ENCODE peak calls at places on chromosomes 5 and 9, in nine cellular contexts. C is right atrium auricular region, F is colonic mucosa, P is mucosa of descending colon, W is prostate gland, Q is HCT116, B is endothelial cell of umbilical vein, L is endodermal cell, T is WERI-Rb-1. K is an unnamed sample. For H3K36me3, the result is how much of the 10 kb centered on the place peaks cover.

GRCh38 chr9:112091805-112092204 is 83.3 kb downstream of the SUSD1 start:
- DNase-seq in T (peak), Q (no peak), C (no peak), F (peak), B (peak), W (no peak), P (no peak), L (peak), K (peak)

GRCh38 chr5:122649080-122649479 is 125.8 kb upstream of the SNX2 start:
- DNase-seq in F (no peak), W (no peak), C (no peak), Q (no peak), P (no peak), L (no peak), B (no peak), T (no peak), K (no peak)

GRCh38 chr5:96324708-96325107 is 108.3 kb downstream of the PCSK1 start:
- DNase-seq in L (no peak), Q (peak), W (no peak), F (no peak), C (no peak), P (no peak), B (peak), T (no peak), K (no peak)

GRCh38 chr5:179588166-179588565 is 35.3 kb downstream of the HNRNPH1 start:
- DNase-seq in Q (no peak), L (no peak), W (no peak), P (no peak), B (no peak), C (no peak), T (no peak), F (no peak), K (no peak)

GRCh38 chr9:104144336-104144735 is 50.2 kb downstream of the SMC2 start:
- DNase-seq in L (no peak), Q (no peak), W (no peak), T (no peak), B (no peak), F (no peak), C (no peak), P (no peak), K (no peak)

GRCh38 chr5:190366-191035 is 794 bp upstream of the LRRC14B start:
- DNase-seq in C (no peak), B (no peak), L (no peak), T (no peak), Q (no peak), P (no peak), W (no peak), F (no peak), K (no peak)

GRCh38 chr9:63859475-63860215 is 1425.4 kb downstream of the FOXD4L5 start:
- DNase-seq in T (peak), P (no peak), F (peak), W (peak), C (no peak), B (no peak), Q (peak), L (no peak), K (peak)

GRCh38 chr9:1303911-1304310 is 253.8 kb downstream of the DMRT2 start:
- DNase-seq in B (no peak), P (no peak), Q (no peak), T (no peak), F (no peak), W (no peak), L (no peak), C (no peak), K (no peak)

GRCh38 chr5:179747815-179748214 is 15.2 kb downstream of the MAML1 start:
- DNase-seq in L (no peak), P (no peak), W (no peak), B (no peak), Q (no peak), C (no peak), F (no peak), T (no peak), K (no peak)

GRCh38 chr9:107592439-107592838 is 102.9 kb upstream of the KLF4 start:
- DNase-seq in B (no peak), F (no peak), P (no peak), Q (no peak), T (no peak), C (no peak), L (no peak), W (no peak), K (no peak)

GRCh38 chr9:84366683-84367082 is 26.1 kb upstream of the SLC28A3 start:
- DNase-seq in L (no peak), F (no peak), T (no peak), C (no peak), B (no peak), W (no peak), Q (no peak), P (no peak), K (no peak)

GRCh38 chr5:96726802-96727201 is 64.6 kb downstream of the CAST start:
- DNase-seq in B (no peak), F (no peak), P (no peak), C (no peak), T (no peak), L (no peak), W (no peak), Q (no peak), K (no peak)

GRCh38 chr5:132225165-132226032 is 2.3 kb downstream of the P4HA2 start:
- DNase-seq in C (peak), Q (no peak), F (peak), T (peak), P (peak), L (peak), B (no peak), W (peak), K (peak)

GRCh38 chr5:1317921-1318565 is 23.2 kb upstream of the TERT start:
- DNase-seq in T (peak), W (no peak), B (no peak), F (no peak), P (peak), C (no peak), Q (no peak), L (peak), K (peak)

GRCh38 chr5:149632311-149633251 is 51.3 kb downstream of the ARHGEF37 start:
- DNase-seq in Q (no peak), P (peak), B (peak), T (no peak), W (no peak), L (peak), F (peak), C (no peak), K (peak)

GRCh38 chr5:132961887-132962286 is 1.5 kb downstream of the AFF4 start:
- DNase-seq in Q (no peak), W (no peak), T (no peak), P (no peak), C (no peak), B (peak), L (peak), F (peak), K (peak)

GRCh38 chr9:112299514-112299913 is 33.9 kb downstream of the PTBP3 start:
- DNase-seq in L (no peak), P (no peak), W (no peak), T (no peak), F (no peak), B (peak), Q (no peak), C (no peak), K (no peak)

GRCh38 chr5:150616024-150616470 is 24.4 kb upstream of the SYNPO start:
- DNase-seq in C (no peak), T (peak), P (peak), L (no peak), B (peak), Q (no peak), W (no peak), F (peak), K (peak)

GRCh38 chr5:33761139-33761538 is 130.7 kb downstream of the ADAMTS12 start:
- DNase-seq in T (no peak), Q (no peak), P (no peak), L (peak), F (no peak), W (no peak), B (no peak), C (no peak), K (no peak)

GRCh38 chr5:11719888-11720481 is 184.3 kb downstream of the CTNND2 start:
- DNase-seq in L (peak), F (peak), Q (no peak), C (no peak), W (peak), P (no peak), B (no peak), T (peak), K (peak)

GRCh38 chr9:130448035-130448624 is 3.4 kb downstream of the ASS1 start:
- DNase-seq in W (no peak), C (no peak), T (peak), P (no peak), B (no peak), L (no peak), F (no peak), Q (no peak), K (no peak)

GRCh38 chr5:62395210-62395950 is 8.3 kb downstream of the DIMT1 start:
- DNase-seq in B (no peak), F (no peak), C (no peak), L (no peak), W (no peak), T (no peak), P (no peak), Q (no peak), K (no peak)

GRCh38 chr5:54383225-54383624 is 72.3 kb upstream of the HSPB3 start:
- DNase-seq in T (no peak), P (no peak), L (no peak), F (no peak), Q (no peak), B (no peak), C (no peak), W (no peak), K (no peak)

GRCh38 chr5:66004216-66004615 is 77.8 kb downstream of the ERBIN start:
- DNase-seq in P (no peak), T (no peak), W (no peak), L (no peak), Q (no peak), B (no peak), F (no peak), C (no peak), K (no peak)

GRCh38 chr5:176680226-176680563 is 32.9 kb downstream of the TSPAN17 start:
- DNase-seq in B (no peak), L (peak), T (no peak), W (no peak), C (no peak), Q (no peak), P (no peak), F (no peak), K (no peak)

GRCh38 chr5:83726912-83727311 is 6.3 kb upstream of the HAPLN1 start:
- DNase-seq in W (no peak), F (no peak), P (no peak), C (no peak), L (no peak), B (no peak), T (no peak), Q (no peak), K (no peak)

GRCh38 chr5:10331341-10331796 is 22.1 kb upstream of the MARCHF6 start:
- DNase-seq in L (peak), B (no peak), P (no peak), C (peak), F (peak), W (peak), T (no peak), Q (no peak), K (peak)

GRCh38 chr5:39943811-39944210 is 519.0 kb upstream of the DAB2 start:
- DNase-seq in L (no peak), P (no peak), T (no peak), F (no peak), C (no peak), W (no peak), Q (no peak), B (no peak), K (no peak)

GRCh38 chr5:127296321-127296720 is 5.7 kb downstream of the MEGF10 start:
- DNase-seq in P (no peak), L (no peak), B (peak), F (no peak), T (no peak), Q (no peak), W (no peak), C (no peak), K (no peak)

GRCh38 chr9:130698514-130698913 is 4.9 kb downstream of the EXOSC2 start:
- DNase-seq in W (no peak), C (no peak), L (no peak), B (no peak), P (no peak), T (no peak), F (no peak), Q (no peak), K (no peak)

GRCh38 chr9:135308809-135309762 is 170.5 kb upstream of the PPP1R26 start:
- DNase-seq in C (no peak), F (no peak), B (no peak), L (peak), T (no peak), P (no peak), W (no peak), Q (no peak), K (no peak)

GRCh38 chr9:115992834-115993233 is 160.8 kb upstream of the PAPPA start:
- DNase-seq in Q (no peak), C (no peak), B (no peak), L (no peak), W (no peak), T (no peak), F (no peak), P (no peak), K (no peak)
- TF ChIP-seq CTCF in Q (peak), C (no peak), B (no peak), L (peak), W (no peak), T (no peak), F (no peak), P (no peak), K (no peak)

GRCh38 chr9:120416816-120417427 is 163.0 kb downstream of the CDK5RAP2 start:
- DNase-seq in F (no peak), P (no peak), T (no peak), L (no peak), B (no peak), W (no peak), C (no peak), Q (no peak), K (no peak)

GRCh38 chr9:120410925-120411501 is 169.0 kb downstream of the CDK5RAP2 start:
- DNase-seq in Q (no peak), L (no peak), W (no peak), P (no peak), B (no peak), F (no peak), T (no peak), C (no peak), K (no peak)

GRCh38 chr9:120411862-120412424 is 168.0 kb downstream of the CDK5RAP2 start:
- DNase-seq in B (no peak), Q (no peak), F (no peak), C (no peak), L (no peak), T (no peak), W (no peak), P (no peak), K (no peak)

GRCh38 chr9:120412425-120412951 is 167.5 kb downstream of the CDK5RAP2 start:
- DNase-seq in L (peak), C (peak), F (no peak), Q (no peak), W (peak), B (no peak), T (no peak), P (no peak), K (no peak)

GRCh38 chr9:120413121-120414048 is 166.6 kb downstream of the CDK5RAP2 start:
- DNase-seq in C (no peak), W (peak), L (peak), T (no peak), Q (no peak), B (no peak), P (no peak), F (no peak), K (no peak)
- H3K36me3 ChIP-seq in C (under half), W (under half), L (half or more), T (half or more), Q (under half), B (under half), P (under half), F (under half), K (under half)

GRCh38 chr5:59007460-59008063 is 424.7 kb downstream of the RAB3C start:
- DNase-seq in T (no peak), F (no peak), C (no peak), L (no peak), Q (peak), B (peak), P (no peak), W (no peak), K (no peak)
- TF ChIP-seq CTCF in T (peak), F (no peak), C (peak), L (peak), Q (peak), B (no peak), P (no peak), W (peak), K (peak)

GRCh38 chr9:113587471-113588031 is 124.0 kb downstream of the RGS3 start:
- DNase-seq in L (peak), B (peak), C (peak), W (no peak), Q (no peak), T (peak), F (no peak), P (peak), K (no peak)

GRCh38 chr9:113589407-113589806 is 125.9 kb downstream of the RGS3 start:
- DNase-seq in T (no peak), L (no peak), P (peak), B (peak), Q (no peak), W (no peak), F (no peak), C (no peak), K (no peak)

GRCh38 chr9:113588936-113589335 is 125.4 kb downstream of the RGS3 start:
- DNase-seq in P (peak), L (no peak), Q (no peak), F (no peak), C (no peak), W (no peak), T (no peak), B (no peak), K (no peak)

GRCh38 chr9:113589890-113590289 is 126.4 kb downstream of the RGS3 start:
- DNase-seq in Q (no peak), P (peak), C (no peak), B (peak), W (no peak), F (no peak), L (no peak), T (no peak), K (no peak)

GRCh38 chr9:113588242-113588810 is 124.8 kb downstream of the RGS3 start:
- DNase-seq in L (no peak), C (no peak), T (no peak), B (peak), W (no peak), Q (no peak), F (no peak), P (peak), K (no peak)
- H3K36me3 ChIP-seq in L (under half), C (under half), T (under half), B (under half), W (under half), Q (under half), F (under half), P (under half), K (under half)

GRCh38 chr9:110214090-110214489 is 6.1 kb upstream of the C9orf152 start:
- DNase-seq in F (peak), W (no peak), Q (no peak), T (no peak), C (no peak), B (no peak), P (no peak), L (no peak), K (no peak)
- TF ChIP-seq CTCF in F (no peak), W (no peak), Q (no peak), T (no peak), C (no peak), B (no peak), P (no peak), L (no peak), K (no peak)

GRCh38 chr5:141933151-141933550 is 9.5 kb downstream of the DELE1 start:
- DNase-seq in Q (no peak), P (no peak), F (no peak), L (no peak), W (no peak), C (no peak), T (no peak), B (no peak), K (no peak)
- H3K36me3 ChIP-seq in Q (half or more), P (under half), F (under half), L (half or more), W (under half), C (half or more), T (half or more), B (under half), K (half or more)

DNA sequence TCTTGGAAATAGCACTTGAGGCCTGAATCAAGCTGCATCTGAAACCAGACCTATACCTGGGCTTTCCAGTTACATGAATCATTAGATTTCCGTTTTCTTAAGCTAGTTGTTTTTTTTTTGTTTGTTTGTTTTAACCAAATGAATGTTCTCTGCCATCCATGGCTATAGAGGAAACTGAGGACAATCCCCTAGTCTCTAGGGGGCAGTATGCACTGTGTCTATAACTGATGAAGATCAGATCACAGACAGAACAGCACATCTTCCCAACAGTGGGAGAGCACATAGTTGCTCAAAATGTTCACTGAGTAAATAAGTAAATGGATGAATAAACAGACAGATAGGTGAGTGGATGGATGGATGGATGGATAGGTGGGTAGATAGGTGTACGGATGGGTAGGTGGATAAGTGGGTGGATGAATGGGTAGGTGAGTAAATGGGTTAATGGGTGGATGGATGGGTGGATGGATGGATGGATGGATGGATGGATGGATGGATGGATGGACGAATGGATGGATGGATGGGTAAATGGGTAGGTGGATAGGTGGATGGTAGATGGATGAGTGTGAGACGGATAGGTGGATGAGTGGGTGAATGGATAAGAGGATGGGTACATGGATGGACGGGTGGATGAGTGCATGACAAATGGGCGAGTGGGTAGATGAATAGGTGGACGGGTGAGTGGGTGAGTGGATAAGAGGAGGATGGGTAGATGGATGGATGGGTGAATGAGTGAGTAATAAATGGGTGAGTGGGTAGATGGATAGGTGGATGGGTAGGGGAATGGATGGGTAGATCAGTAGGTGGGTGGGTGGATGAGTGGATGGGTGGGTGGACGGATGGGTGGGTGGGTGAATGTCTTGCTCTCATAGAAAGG is 179.1 kb downstream of the FGF18 start:
- DNase-seq in T (no peak), L (peak), P (no peak), Q (no peak), C (no peak), B (no peak), W (no peak), F (no peak), K (no peak)
- TF ChIP-seq CTCF in T (peak), L (peak), P (no peak), Q (peak), C (no peak), B (no peak), W (no peak), F (no peak), K (no peak)

GRCh38 chr9:70304810-70305209 is 46.0 kb downstream of the SMC5 start:
- DNase-seq in B (no peak), F (no peak), Q (no peak), P (no peak), T (no peak), C (no peak), W (no peak), L (no peak), K (no peak)
- H3K36me3 ChIP-seq in B (under half), F (under half), Q (under half), P (under half), T (half or more), C (under half), W (under half), L (half or more), K (under half)

GRCh38 chr9:20808002-20808401 is 123.9 kb downstream of the FOCAD start:
- DNase-seq in T (no peak), F (no peak), L (no peak), P (no peak), Q (no peak), W (no peak), B (no peak), C (no peak), K (no peak)

GRCh38 chr9:20804476-20805253 is 120.6 kb downstream of the FOCAD start:
- DNase-seq in T (no peak), L (no peak), Q (no peak), W (no peak), C (no peak), B (no peak), P (no peak), F (no peak), K (no peak)

DNA sequence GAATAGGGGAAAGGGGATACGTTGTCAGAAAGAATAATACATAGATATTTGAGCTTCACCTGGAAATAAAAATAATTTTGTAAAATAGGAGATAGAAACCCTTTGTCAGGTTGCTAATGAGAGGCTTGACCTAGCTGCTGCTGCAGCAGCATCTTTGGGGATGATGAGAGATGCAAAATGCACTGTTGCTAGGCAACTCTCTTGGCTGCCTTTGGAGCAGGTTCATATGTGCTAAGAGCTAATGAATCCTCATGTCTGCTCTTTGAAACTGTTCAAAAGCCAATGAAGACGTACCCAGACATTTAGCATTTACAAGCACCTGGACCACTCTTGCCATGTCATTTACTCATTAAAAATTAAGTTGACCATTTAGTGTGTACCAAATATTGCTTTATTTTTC is 121.7 kb downstream of the FOCAD start:
- DNase-seq in B (no peak), T (no peak), L (no peak), C (no peak), P (no peak), Q (no peak), W (no peak), F (no peak), K (no peak)
- TF ChIP-seq CTCF in B (no peak), T (no peak), L (no peak), C (no peak), P (no peak), Q (no peak), W (no peak), F (no peak), K (no peak)